ENCODE peak calls at places on chromosomes 2 and 18, in four cellular contexts. V, Y, J and T are unnamed samples.

GRCh38 chr18:59464521-59464920 is 105.5 kb upstream of the LMAN1 start:
- DNase-seq in V (no peak), J (no peak), Y (no peak), T (no peak)

GRCh38 chr2:73827018-73827417 is 1.7 kb upstream of the STAMBP start:
- DNase-seq in V (peak; percentile 51), Y (peak; percentile 30), J (no peak), T (peak; percentile 48)

GRCh38 chr2:45212953-45213635 is 203.8 kb upstream of the SIX2 start:
- DNase-seq in J (no peak), V (no peak), Y (no peak), T (no peak)

GRCh38 chr18:39795350-39795749 is 2159.7 kb upstream of the PIK3C3 start:
- DNase-seq in J (no peak), Y (no peak), V (no peak), T (no peak)

GRCh38 chr2:64128943-64129391 is 15.3 kb downstream of the PELI1 start:
- DNase-seq in V (peak; percentile 18), J (no peak), Y (no peak), T (no peak)

GRCh38 chr2:43889416-43889815 is 50.6 kb downstream of the ABCG8 start:
- DNase-seq in V (no peak), J (no peak), Y (no peak), T (no peak)

GRCh38 chr18:58991127-58991798 is 126.6 kb downstream of the ZNF532 start:
- DNase-seq in Y (no peak), V (peak; percentile 43), J (peak; percentile 76), T (no peak)

GRCh38 chr18:59621027-59621426 is 76.2 kb downstream of the CCBE1 start:
- DNase-seq in V (peak; percentile 61), Y (no peak), J (no peak), T (no peak)

GRCh38 chr2:69087912-69088240 is 74.9 kb downstream of the ANTXR1 start:
- DNase-seq in V (peak; percentile 24), J (no peak), Y (no peak), T (no peak)

GRCh38 chr18:74499633-74500032 is 3.5 kb downstream of the CNDP2 start:
- DNase-seq in J (peak; percentile 37), Y (peak; percentile 40), V (no peak), T (no peak)

GRCh38 chr18:32576296-32576916 is 105.7 kb upstream of the GAREM1 start:
- DNase-seq in J (no peak), Y (no peak), V (peak; percentile 5), T (peak; percentile 13)

GRCh38 chr2:82779981-82780380 is 1679.1 kb downstream of the SUCLG1 start:
- DNase-seq in Y (no peak), V (no peak), J (no peak), T (no peak)

GRCh38 chr2:223055836-223056235 is 3.8 kb downstream of the KCNE4 start:
- DNase-seq in J (no peak), Y (peak; percentile 58), V (no peak), T (no peak)

GRCh38 chr2:203891474-203891873 is 23.9 kb downstream of the CTLA4 start:
- DNase-seq in Y (no peak), J (no peak), V (no peak), T (no peak)

GRCh38 chr18:31204833-31205232 is 42.2 kb upstream of the DSC1 start:
- DNase-seq in Y (no peak), J (no peak), V (no peak), T (no peak)

GRCh38 chr2:68365087-68365486 is at the start of gene PLEK:
- DNase-seq in J (no peak), Y (no peak), V (no peak), T (no peak)

GRCh38 chr2:136693966-136694365 is 71.4 kb upstream of the THSD7B start:
- DNase-seq in V (no peak), Y (no peak), J (no peak), T (no peak)

GRCh38 chr2:189982777-189983394 is 79.6 kb downstream of the MSTN start:
- DNase-seq in V (no peak), J (no peak), Y (peak; percentile 39), T (peak; percentile 8)

GRCh38 chr2:120552800-120553471 is 182.7 kb upstream of the GLI2 start:
- DNase-seq in V (peak; percentile 23), Y (peak; percentile 90), J (no peak), T (peak; percentile 78)

GRCh38 chr2:60366178-60366577 is 187.3 kb downstream of the BCL11A start:
- DNase-seq in Y (no peak), J (no peak), V (no peak), T (no peak)

GRCh38 chr2:205539603-205540002 is 142.7 kb upstream of the NRP2 start:
- DNase-seq in J (no peak), V (no peak), Y (no peak), T (peak; percentile 32)

GRCh38 chr2:127792805-127793204 is 18.2 kb downstream of the WDR33 start:
- DNase-seq in J (no peak), V (no peak), Y (no peak), T (no peak)

GRCh38 chr2:85924522-85924921 is 35.7 kb upstream of the ST3GAL5 start:
- DNase-seq in J (no peak), Y (no peak), V (peak; percentile 51), T (no peak)
- TF ChIP-seq ELK1 in J (no peak), Y (no peak), V (no peak), T (no peak)

DNA sequence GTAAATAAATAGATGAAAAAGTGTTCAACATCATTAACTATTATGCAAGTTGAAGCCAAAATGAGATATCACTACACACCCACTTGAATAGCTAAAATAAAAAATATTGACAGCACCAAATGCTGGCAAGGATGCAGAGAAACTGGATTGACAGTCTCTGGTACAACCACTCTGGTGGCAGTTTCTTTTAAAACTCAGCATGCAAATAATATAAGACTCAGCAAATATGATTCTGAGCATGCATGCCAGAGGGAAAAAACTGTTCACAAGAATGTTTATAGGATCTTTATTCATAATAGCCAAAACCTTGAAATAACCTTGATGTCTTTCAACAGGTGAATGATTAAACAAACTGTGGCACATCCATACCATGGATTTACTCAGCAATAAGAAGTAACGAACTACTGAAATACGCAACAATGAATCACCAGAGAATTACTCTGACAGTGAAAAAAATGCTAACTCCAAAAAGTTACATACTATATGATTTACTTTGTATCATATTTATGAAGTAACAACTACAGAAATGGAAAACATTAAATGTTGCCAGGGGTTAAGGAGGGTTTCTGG is 131.8 kb downstream of the PIGN start:
- DNase-seq in Y (no peak), J (no peak), V (no peak), T (no peak)
- TF ChIP-seq ELK1 in Y (no peak), J (no peak), V (no peak), T (no peak)

GRCh38 chr18:55338955-55339662 is 248.9 kb downstream of the TCF4 start:
- DNase-seq in J (no peak), Y (no peak), V (peak; percentile 28), T (no peak)

GRCh38 chr18:55337908-55338521 is 250.0 kb downstream of the TCF4 start:
- DNase-seq in Y (no peak), J (no peak), V (no peak), T (no peak)

GRCh38 chr18:55337153-55337552 is 250.8 kb downstream of the TCF4 start:
- DNase-seq in V (no peak), J (no peak), Y (no peak), T (no peak)

GRCh38 chr18:55331301-55331700 is 256.7 kb downstream of the TCF4 start:
- DNase-seq in V (no peak), Y (no peak), J (no peak), T (no peak)

GRCh38 chr18:55334875-55335274 is 253.1 kb downstream of the TCF4 start:
- DNase-seq in Y (no peak), J (no peak), V (no peak), T (no peak)
- TF ChIP-seq ELK1 in Y (no peak), J (no peak), V (no peak), T (no peak)

DNA sequence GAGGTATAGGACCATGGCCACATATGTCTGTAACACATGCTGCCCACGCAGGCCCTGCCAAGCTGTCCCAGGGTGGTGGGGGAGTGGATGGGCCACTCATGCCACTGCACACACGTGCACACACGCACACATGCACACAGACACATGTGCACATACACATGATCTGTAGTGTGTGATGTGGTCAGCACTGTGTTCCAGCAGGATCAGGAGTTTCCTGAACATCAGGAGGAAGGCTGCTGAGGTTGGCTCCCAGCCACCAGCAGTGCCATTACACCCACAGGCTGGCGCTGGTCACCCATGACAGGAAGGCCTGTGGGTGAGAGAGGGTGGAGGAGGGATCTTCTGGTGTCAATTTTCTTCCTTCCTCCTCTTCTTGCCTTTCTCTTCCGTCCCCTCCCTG is 44.7 kb downstream of the POMC start:
- DNase-seq in Y (no peak), V (no peak), J (no peak), T (no peak)
- TF ChIP-seq ELK1 in Y (no peak), V (no peak), J (no peak), T (no peak)

GRCh38 chr2:36626071-36626470 is 28.1 kb upstream of the FEZ2 start:
- DNase-seq in Y (no peak), V (no peak), J (no peak), T (no peak)

GRCh38 chr2:36620321-36620720 is 22.4 kb upstream of the FEZ2 start:
- DNase-seq in J (no peak), V (no peak), Y (no peak), T (no peak)

GRCh38 chr2:36626756-36627155 is 28.8 kb upstream of the FEZ2 start:
- DNase-seq in V (no peak), Y (no peak), J (no peak), T (no peak)

DNA sequence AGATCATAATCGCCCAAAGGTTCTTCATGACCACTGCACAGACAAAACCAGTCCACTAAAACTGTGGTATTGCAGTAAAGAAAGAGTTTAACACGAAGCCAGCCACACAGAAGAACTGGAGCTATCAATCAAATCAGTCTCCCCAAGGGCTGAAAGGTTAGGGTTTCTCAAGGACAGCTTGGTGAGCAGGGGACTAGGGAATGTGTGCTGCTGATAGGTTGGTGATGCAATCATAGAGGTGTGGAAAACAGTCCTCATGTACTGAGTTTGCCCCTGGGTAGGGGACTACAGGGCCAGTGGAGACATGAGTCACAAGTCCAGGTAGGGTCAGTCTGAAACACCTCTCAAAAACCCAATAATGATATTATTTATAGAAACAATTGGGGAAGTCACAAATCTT is 27.3 kb upstream of the FEZ2 start:
- DNase-seq in J (no peak), V (no peak), Y (no peak), T (no peak)
- TF ChIP-seq ELK1 in J (no peak), V (no peak), Y (no peak), T (no peak)